ENCODE peak calls at places on chromosomes 11 and 22, in four cellular contexts. Q is K562, A is HepG2, S is A549. N is an unnamed sample.

GRCh38 chr11:82229346-82229745 is 504.3 kb downstream of the FAM181B start:
- DNase-seq in S (peak; percentile 13), Q (no peak), A (peak; percentile 12), N (no peak)

GRCh38 chr11:92128026-92128425 is 96.6 kb upstream of the FAT3 start:
- DNase-seq in S (no peak), Q (no peak), A (no peak), N (no peak)

GRCh38 chr11:122764691-122765090 is 73.6 kb upstream of the CRTAM start:
- DNase-seq in A (no peak), S (no peak), Q (no peak), N (no peak)

GRCh38 chr11:80163441-80163840 is 722.6 kb upstream of the TENM4 start:
- DNase-seq in S (no peak), A (no peak), Q (no peak), N (no peak)

GRCh38 chr11:80993561-80993960 is 1552.7 kb upstream of the TENM4 start:
- DNase-seq in S (no peak), Q (no peak), A (no peak), N (no peak)

GRCh38 chr11:69705246-69705856 is 1.5 kb upstream of the FGF19 start:
- DNase-seq in Q (no peak), A (no peak), S (no peak), N (no peak)

GRCh38 chr11:95095858-95096587 is 6.4 kb downstream of the ENDOD1 start:
- DNase-seq in Q (no peak), S (no peak), A (no peak), N (no peak)

GRCh38 chr11:110928373-110928772 is 216.1 kb upstream of the ARHGAP20 start:
- DNase-seq in Q (no peak), A (no peak), S (no peak), N (no peak)

GRCh38 chr11:45650166-45651095 is 15.0 kb downstream of the CHST1 start:
- DNase-seq in A (no peak), S (no peak), Q (no peak), N (peak; percentile 43)

GRCh38 chr11:64500176-64501013 is 90.6 kb upstream of the SLC22A12 start:
- DNase-seq in S (peak; percentile 44), Q (peak; percentile 77), A (no peak), N (no peak)

GRCh38 chr22:47996446-47996857 is 1234.0 kb downstream of the TBC1D22A start:
- DNase-seq in Q (no peak), S (no peak), A (no peak), N (no peak)

GRCh38 chr11:123640677-123641494 is 13.5 kb downstream of the SCN3B start:
- DNase-seq in S (peak; percentile 35), Q (peak; percentile 79), A (peak; percentile 20), N (no peak)

GRCh38 chr11:8767466-8768142 is 85.0 kb downstream of the RPL27A start:
- DNase-seq in A (no peak), Q (no peak), S (no peak), N (no peak)
- TF ChIP-seq CEBPB in A (no peak), Q (no peak), S (no peak), N (no peak)

GRCh38 chr11:47948137-47948536 is 32.2 kb upstream of the PTPRJ start:
- DNase-seq in Q (peak; percentile 70), S (peak; percentile 68), A (no peak), N (no peak)
- TF ChIP-seq RNF2 in Q (no peak), S (no peak), A (no peak), N (no peak)

GRCh38 chr11:130908061-130908460 is 8.2 kb downstream of the SNX19 start:
- DNase-seq in Q (no peak), A (no peak), S (no peak), N (no peak)

GRCh38 chr11:130908770-130909625 is 7.3 kb downstream of the SNX19 start:
- DNase-seq in A (no peak), Q (no peak), S (no peak), N (no peak)

GRCh38 chr11:130911306-130911705 is 5.0 kb downstream of the SNX19 start:
- DNase-seq in A (no peak), Q (no peak), S (no peak), N (no peak)

GRCh38 chr11:130907229-130907628 is 9.1 kb downstream of the SNX19 start:
- DNase-seq in A (no peak), Q (no peak), S (no peak), N (no peak)

DNA sequence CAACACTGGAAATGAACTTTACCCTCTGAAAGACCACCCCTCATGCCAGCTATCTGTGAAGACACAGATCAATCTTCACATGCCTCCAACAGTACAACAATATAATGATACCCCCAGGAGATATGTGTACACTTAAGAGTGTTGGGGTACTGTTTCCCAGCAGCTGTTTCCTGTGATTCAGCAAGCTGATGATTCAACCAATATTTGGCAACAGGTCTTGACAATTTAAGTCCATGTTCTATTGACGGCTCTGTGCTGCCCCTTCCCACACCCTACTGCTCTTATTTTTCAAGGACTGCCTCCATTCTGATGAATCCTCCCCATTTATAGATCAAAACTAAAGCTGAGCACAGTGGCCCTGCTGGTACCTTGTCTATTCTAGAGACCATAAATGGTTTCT is 6.6 kb downstream of the SNX19 start:
- DNase-seq in A (no peak), S (no peak), Q (no peak), N (no peak)
- TF ChIP-seq CEBPB in A (no peak), S (no peak), Q (no peak), N (no peak)

GRCh38 chr11:15569626-15570025 is 454.9 kb downstream of the INSC start:
- DNase-seq in A (no peak), Q (no peak), S (no peak), N (peak; percentile 30)
- TF ChIP-seq RNF2 in A (no peak), Q (no peak), S (no peak), N (no peak)

GRCh38 chr11:113415343-113415742 is 27.8 kb downstream of the ANKK1 start:
- DNase-seq in Q (no peak), A (no peak), S (no peak), N (no peak)

GRCh38 chr11:113417428-113417827 is 29.8 kb downstream of the ANKK1 start:
- DNase-seq in S (no peak), A (no peak), Q (no peak), N (no peak)

DNA sequence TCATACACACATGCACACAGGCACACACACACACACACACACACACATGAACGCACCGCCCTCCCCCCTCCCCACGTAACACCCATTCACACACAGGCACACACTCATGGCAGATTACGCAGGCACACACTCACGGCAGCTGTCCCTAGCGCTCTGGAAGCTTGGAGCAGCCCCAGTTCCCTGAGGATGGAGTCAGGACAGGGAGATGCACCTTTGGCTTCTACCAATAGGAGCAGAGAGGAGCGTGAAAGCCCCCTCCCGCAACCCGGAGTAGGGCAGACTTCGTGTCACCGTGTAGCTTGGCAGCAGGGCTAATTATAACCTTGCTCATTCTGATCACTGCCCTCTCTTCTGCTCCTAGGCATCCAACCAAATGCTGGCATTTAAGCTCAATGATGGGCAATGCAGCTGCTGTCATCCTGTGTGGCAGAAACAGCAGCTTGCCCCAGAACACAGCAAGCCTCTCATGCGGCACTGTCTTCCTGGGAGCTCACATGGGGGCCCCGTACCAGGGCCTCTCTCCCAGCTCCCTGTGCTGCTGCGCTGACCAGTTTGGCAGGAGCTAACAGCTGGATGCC is 31.9 kb downstream of the ANKK1 start:
- DNase-seq in S (no peak), A (no peak), Q (no peak), N (no peak)
- TF ChIP-seq CEBPB in S (no peak), A (no peak), Q (no peak), N (no peak)

N was measured in H1.